ENCODE peak calls at places on chromosomes 6 and 20, in seven cellular contexts. One of them, this sample, is unnamed.

GRCh38 chr6:2666906-2667575 is 83.7 kb downstream of the MYLK4 start:
- DNase-seq in hepatocyte: no peak
- DNase-seq in GM23338: no peak
- DNase-seq in PC-3: no peak
- DNase-seq in HCT116: no peak
- DNase-seq in GM23248: no peak
- DNase-seq in neural progenitor cell: no peak
- DNase-seq in this sample: no peak

GRCh38 chr6:48813821-48814220 is 649.2 kb downstream of the MMUT start:
- DNase-seq in hepatocyte: no peak
- DNase-seq in GM23338: no peak
- DNase-seq in PC-3: no peak
- DNase-seq in HCT116: no peak
- DNase-seq in GM23248: peak; percentile 50
- DNase-seq in neural progenitor cell: no peak
- DNase-seq in this sample: no peak

GRCh38 chr6:3913958-3914337 is 64.8 kb downstream of the FAM50B start:
- DNase-seq in hepatocyte: no peak
- DNase-seq in GM23338: no peak
- DNase-seq in PC-3: peak; percentile 66
- DNase-seq in HCT116: no peak
- DNase-seq in GM23248: peak; percentile 12
- DNase-seq in neural progenitor cell: no peak
- DNase-seq in this sample: no peak

GRCh38 chr20:33630507-33630906 is 31.6 kb upstream of the C20orf144 start:
- DNase-seq in hepatocyte: no peak
- DNase-seq in GM23338: no peak
- DNase-seq in PC-3: no peak
- DNase-seq in HCT116: no peak
- DNase-seq in GM23248: no peak
- DNase-seq in neural progenitor cell: no peak
- DNase-seq in this sample: no peak

GRCh38 chr6:168342626-168343025 is 23.0 kb upstream of the DACT2 start:
- DNase-seq in hepatocyte: no peak
- DNase-seq in GM23338: no peak
- DNase-seq in PC-3: peak; percentile 3
- DNase-seq in HCT116: no peak
- DNase-seq in GM23248: no peak
- DNase-seq in neural progenitor cell: no peak
- DNase-seq in this sample: no peak

GRCh38 chr6:183668-184067 is 108.6 kb upstream of the DUSP22 start:
- DNase-seq in hepatocyte: no peak
- DNase-seq in GM23338: no peak
- DNase-seq in PC-3: no peak
- DNase-seq in HCT116: no peak
- DNase-seq in GM23248: no peak
- DNase-seq in neural progenitor cell: no peak
- DNase-seq in this sample: no peak

GRCh38 chr6:35419431-35419830 is 32.7 kb upstream of the FANCE start:
- DNase-seq in hepatocyte: peak; percentile 51
- DNase-seq in GM23338: peak; percentile 30
- DNase-seq in PC-3: peak; percentile 31
- DNase-seq in HCT116: no peak
- DNase-seq in GM23248: peak; percentile 40
- DNase-seq in neural progenitor cell: peak; percentile 44
- DNase-seq in this sample: no peak

GRCh38 chr6:7236312-7237209 is 76.4 kb downstream of the SSR1 start:
- DNase-seq in hepatocyte: no peak
- DNase-seq in GM23338: no peak
- DNase-seq in PC-3: peak; percentile 87
- DNase-seq in HCT116: peak; percentile 35
- DNase-seq in GM23248: no peak
- DNase-seq in neural progenitor cell: no peak
- DNase-seq in this sample: peak; percentile 18

GRCh38 chr6:100344321-100344720 is 120.4 kb downstream of the SIM1 start:
- DNase-seq in hepatocyte: no peak
- DNase-seq in GM23338: no peak
- DNase-seq in PC-3: no peak
- DNase-seq in HCT116: no peak
- DNase-seq in GM23248: peak; percentile 14
- DNase-seq in neural progenitor cell: no peak
- DNase-seq in this sample: no peak

GRCh38 chr6:303263-303662 is 11.0 kb downstream of the DUSP22 start:
- DNase-seq in hepatocyte: no peak
- DNase-seq in GM23338: no peak
- DNase-seq in PC-3: no peak
- DNase-seq in HCT116: no peak
- DNase-seq in GM23248: no peak
- DNase-seq in neural progenitor cell: no peak
- DNase-seq in this sample: no peak

GRCh38 chr6:143236151-143236788 is 175.6 kb downstream of the AIG1 start:
- DNase-seq in hepatocyte: no peak
- DNase-seq in GM23338: peak; percentile 36
- DNase-seq in PC-3: peak; percentile 44
- DNase-seq in HCT116: peak; percentile 16
- DNase-seq in GM23248: peak; percentile 83
- DNase-seq in neural progenitor cell: no peak
- DNase-seq in this sample: no peak

GRCh38 chr6:167350731-167351655 is 26.1 kb downstream of the TTLL2 start:
- DNase-seq in hepatocyte: peak; percentile 90
- DNase-seq in GM23338: peak; percentile 96
- DNase-seq in PC-3: peak; percentile 19
- DNase-seq in HCT116: peak; percentile 52
- DNase-seq in GM23248: peak; percentile 46
- DNase-seq in neural progenitor cell: peak; percentile 90
- DNase-seq in this sample: peak; percentile 70

GRCh38 chr6:38671885-38672467 is 31.0 kb downstream of the GLO1 start:
- DNase-seq in hepatocyte: peak; percentile 78
- DNase-seq in GM23338: peak; percentile 82
- DNase-seq in PC-3: peak; percentile 78
- DNase-seq in HCT116: peak; percentile 28
- DNase-seq in GM23248: peak; percentile 79
- DNase-seq in neural progenitor cell: peak; percentile 74
- DNase-seq in this sample: peak; percentile 61

GRCh38 chr6:1771324-1771723 is 161.6 kb downstream of the FOXC1 start:
- DNase-seq in hepatocyte: no peak
- DNase-seq in GM23338: no peak
- DNase-seq in PC-3: peak; percentile 88
- DNase-seq in HCT116: no peak
- DNase-seq in GM23248: peak; percentile 68
- DNase-seq in neural progenitor cell: no peak
- DNase-seq in this sample: no peak

GRCh38 chr20:11716239-11716944 is 201.3 kb upstream of the BTBD3 start:
- DNase-seq in hepatocyte: peak; percentile 66
- DNase-seq in GM23338: peak; percentile 89
- DNase-seq in PC-3: peak; percentile 61
- DNase-seq in HCT116: peak; percentile 65
- DNase-seq in GM23248: peak; percentile 82
- DNase-seq in neural progenitor cell: peak; percentile 64
- DNase-seq in this sample: no peak

GRCh38 chr20:35831029-35831428 is 59.2 kb downstream of the PHF20 start:
- DNase-seq in hepatocyte: no peak
- DNase-seq in GM23338: no peak
- DNase-seq in PC-3: peak; percentile 54
- DNase-seq in HCT116: no peak
- DNase-seq in GM23248: peak; percentile 69
- DNase-seq in neural progenitor cell: no peak
- DNase-seq in this sample: no peak

GRCh38 chr20:35830264-35830663 is 58.4 kb downstream of the PHF20 start:
- DNase-seq in hepatocyte: no peak
- DNase-seq in GM23338: no peak
- DNase-seq in PC-3: no peak
- DNase-seq in HCT116: no peak
- DNase-seq in GM23248: no peak
- DNase-seq in neural progenitor cell: no peak
- DNase-seq in this sample: no peak

GRCh38 chr20:35826361-35826760 is 54.5 kb downstream of the PHF20 start:
- DNase-seq in hepatocyte: no peak
- DNase-seq in GM23338: no peak
- DNase-seq in PC-3: no peak
- DNase-seq in HCT116: no peak
- DNase-seq in GM23248: no peak
- DNase-seq in neural progenitor cell: no peak
- DNase-seq in this sample: no peak

GRCh38 chr20:35828434-35828833 is 56.6 kb downstream of the PHF20 start:
- DNase-seq in hepatocyte: peak; percentile 35
- DNase-seq in GM23338: no peak
- DNase-seq in PC-3: no peak
- DNase-seq in HCT116: no peak
- DNase-seq in GM23248: no peak
- DNase-seq in neural progenitor cell: no peak
- DNase-seq in this sample: no peak

DNA sequence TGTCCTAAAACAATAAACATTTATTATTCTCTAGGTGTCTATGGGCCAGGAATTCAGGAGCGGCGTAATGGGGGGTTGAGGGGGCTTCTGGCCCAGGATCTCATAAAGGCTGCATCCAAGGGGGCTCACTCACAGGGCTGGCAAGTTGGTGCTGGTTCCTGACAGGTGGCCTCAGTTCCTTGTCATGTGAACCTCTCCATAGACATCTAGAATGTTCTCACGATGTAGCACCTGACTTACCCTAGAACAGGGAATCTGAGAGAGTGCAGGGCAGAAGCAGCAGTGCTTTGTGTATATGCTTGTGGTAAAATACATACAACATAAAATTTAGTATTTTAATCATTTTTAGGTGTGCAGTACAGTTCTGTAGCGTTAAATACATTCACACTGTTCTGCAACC is 57.1 kb downstream of the PHF20 start:
- DNase-seq in hepatocyte: no peak
- DNase-seq in GM23338: no peak
- DNase-seq in PC-3: no peak
- DNase-seq in HCT116: no peak
- DNase-seq in GM23248: no peak
- DNase-seq in neural progenitor cell: no peak
- DNase-seq in this sample: no peak
- TF ChIP-seq EZH2 in hepatocyte: no peak
- TF ChIP-seq EZH2 in GM23338: no peak
- TF ChIP-seq EZH2 in PC-3: no peak
- TF ChIP-seq EZH2 in HCT116: no peak
- TF ChIP-seq EZH2 in GM23248: no peak
- TF ChIP-seq EZH2 in neural progenitor cell: no peak
- TF ChIP-seq EZH2 in this sample: no peak

DNA sequence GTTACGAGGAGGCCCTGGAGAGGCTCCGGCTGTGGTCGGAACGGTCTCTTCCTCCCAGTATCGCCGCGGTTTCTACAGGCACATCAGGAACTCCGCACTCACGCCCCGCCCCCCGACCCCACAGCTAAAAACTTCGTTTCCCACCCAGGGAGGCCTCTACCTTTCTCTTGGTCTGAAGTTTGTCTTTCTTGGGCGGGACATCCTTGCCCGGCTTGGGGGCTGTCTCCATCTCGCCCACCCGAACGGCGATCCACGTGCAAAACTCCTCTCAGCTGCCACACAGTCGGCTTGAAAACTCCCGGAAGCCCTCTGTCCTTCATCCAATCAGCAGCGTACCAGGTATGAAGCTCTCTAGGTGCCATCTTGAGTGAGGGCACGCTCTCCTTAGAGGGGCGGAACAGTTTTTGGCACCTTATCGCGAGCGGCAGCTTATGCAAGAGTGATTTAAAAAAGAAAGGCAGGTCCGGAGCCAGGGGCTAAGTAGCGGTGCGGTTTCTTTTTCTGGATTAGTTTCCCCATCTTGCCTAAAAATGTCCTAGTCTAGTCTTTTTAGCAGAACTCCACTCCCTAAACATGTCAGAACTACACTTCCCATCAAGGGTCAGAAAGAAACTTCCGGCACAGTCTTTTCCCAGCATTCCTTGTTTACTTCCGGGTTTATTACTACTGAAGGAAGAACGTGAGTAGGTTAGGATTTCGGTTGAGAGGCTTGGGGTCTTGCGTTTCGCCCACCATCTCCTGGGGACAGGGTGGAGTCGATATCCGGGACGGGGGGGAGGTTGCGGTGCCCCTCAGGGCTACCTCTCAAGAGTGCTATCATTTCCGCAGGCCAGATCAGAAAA is at the start of the genes PFDN6 and WDR46:
- DNase-seq in hepatocyte: peak; percentile 87
- DNase-seq in GM23338: peak; percentile 95
- DNase-seq in PC-3: peak; percentile 88
- DNase-seq in HCT116: peak; percentile 83
- DNase-seq in GM23248: peak; percentile 95
- DNase-seq in neural progenitor cell: peak; percentile 90
- DNase-seq in this sample: peak; percentile 89
- TF ChIP-seq EZH2phosphoT487 in hepatocyte: no peak
- TF ChIP-seq EZH2phosphoT487 in GM23338: no peak
- TF ChIP-seq EZH2phosphoT487 in PC-3: no peak
- TF ChIP-seq EZH2phosphoT487 in HCT116: no peak
- TF ChIP-seq EZH2phosphoT487 in GM23248: no peak
- TF ChIP-seq EZH2phosphoT487 in neural progenitor cell: no peak
- TF ChIP-seq EZH2phosphoT487 in this sample: no peak

GRCh38 chr6:162245831-162246230 is 481.7 kb downstream of the PRKN start:
- DNase-seq in hepatocyte: no peak
- DNase-seq in GM23338: no peak
- DNase-seq in PC-3: no peak
- DNase-seq in HCT116: no peak
- DNase-seq in GM23248: no peak
- DNase-seq in neural progenitor cell: no peak
- DNase-seq in this sample: no peak

GRCh38 chr6:162239330-162239729 is 488.2 kb downstream of the PRKN start:
- DNase-seq in hepatocyte: no peak
- DNase-seq in GM23338: no peak
- DNase-seq in PC-3: no peak
- DNase-seq in HCT116: no peak
- DNase-seq in GM23248: no peak
- DNase-seq in neural progenitor cell: no peak
- DNase-seq in this sample: no peak

GRCh38 chr6:162238675-162239074 is 488.9 kb downstream of the PRKN start:
- DNase-seq in hepatocyte: no peak
- DNase-seq in GM23338: no peak
- DNase-seq in PC-3: no peak
- DNase-seq in HCT116: no peak
- DNase-seq in GM23248: no peak
- DNase-seq in neural progenitor cell: no peak
- DNase-seq in this sample: no peak

GRCh38 chr6:162244031-162244430 is 483.5 kb downstream of the PRKN start:
- DNase-seq in hepatocyte: no peak
- DNase-seq in GM23338: no peak
- DNase-seq in PC-3: no peak
- DNase-seq in HCT116: no peak
- DNase-seq in GM23248: no peak
- DNase-seq in neural progenitor cell: no peak
- DNase-seq in this sample: no peak
- H3K4me2 ChIP-seq in hepatocyte: no peak overlapping the region
- H3K4me2 ChIP-seq in GM23338: no peak overlapping the region
- H3K4me2 ChIP-seq in PC-3: no peak overlapping the region
- H3K4me2 ChIP-seq in HCT116: no peak overlapping the region
- H3K4me2 ChIP-seq in GM23248: no peak overlapping the region
- H3K4me2 ChIP-seq in neural progenitor cell: no peak overlapping the region
- H3K4me2 ChIP-seq in this sample: no peak overlapping the region

GRCh38 chr20:54173653-54174451 is at the start of gene CYP24A1:
- DNase-seq in hepatocyte: peak; percentile 37
- DNase-seq in GM23338: peak; percentile 57
- DNase-seq in PC-3: peak; percentile 39
- DNase-seq in HCT116: no peak
- DNase-seq in GM23248: peak; percentile 64
- DNase-seq in neural progenitor cell: peak; percentile 65
- DNase-seq in this sample: peak; percentile 14
- TF ChIP-seq EZH2 in hepatocyte: no peak
- TF ChIP-seq EZH2 in GM23338: peak; percentile 72
- TF ChIP-seq EZH2 in PC-3: no peak
- TF ChIP-seq EZH2 in HCT116: no peak
- TF ChIP-seq EZH2 in GM23248: no peak
- TF ChIP-seq EZH2 in neural progenitor cell: peak; percentile 67
- TF ChIP-seq EZH2 in this sample: no peak

GRCh38 chr6:147973806-147974205 is 368.8 kb upstream of the SASH1 start:
- DNase-seq in hepatocyte: no peak
- DNase-seq in GM23338: no peak
- DNase-seq in PC-3: no peak
- DNase-seq in HCT116: no peak
- DNase-seq in GM23248: no peak
- DNase-seq in neural progenitor cell: peak; percentile 34
- DNase-seq in this sample: no peak
- TF ChIP-seq EZH2phosphoT487 in hepatocyte: no peak
- TF ChIP-seq EZH2phosphoT487 in GM23338: no peak
- TF ChIP-seq EZH2phosphoT487 in PC-3: no peak
- TF ChIP-seq EZH2phosphoT487 in HCT116: no peak
- TF ChIP-seq EZH2phosphoT487 in GM23248: no peak
- TF ChIP-seq EZH2phosphoT487 in neural progenitor cell: no peak
- TF ChIP-seq EZH2phosphoT487 in this sample: no peak

This sample was measured in MM.1S.